ENCODE peak calls at places on chromosomes 2 and 18, in seven cellular contexts. Z, B, X, U, P, N and G are unnamed samples. For H3K36me3, the result is how much of the 10 kb centered on the place peaks cover.

GRCh38 chr2:11068856-11069526 is 86.3 kb upstream of the SLC66A3 start:
- DNase-seq in Z (no peak), B (no peak), X (no peak), U (no peak), P (no peak), N (no peak), G (no peak)

GRCh38 chr2:232382331-232383225 is 4.0 kb downstream of the ALPP start:
- DNase-seq in Z (peak), B (no peak), X (no peak), U (no peak), P (no peak), N (no peak), G (no peak)

GRCh38 chr2:232898592-232899541 is 28.8 kb downstream of the SNORC start:
- DNase-seq in Z (no peak), B (no peak), X (peak), U (peak), P (no peak), N (peak), G (no peak)

GRCh38 chr2:138395565-138396306 is 105.8 kb upstream of the SPOPL start:
- DNase-seq in Z (no peak), B (no peak), X (no peak), U (peak), P (peak), N (no peak), G (no peak)

GRCh38 chr2:27705851-27706622 is 42.3 kb downstream of the SLC4A1AP start:
- DNase-seq in Z (no peak), B (peak), X (peak), U (peak), P (peak), N (no peak), G (peak)

GRCh38 chr18:34114996-34115395 is 109.7 kb downstream of the NOL4 start:
- DNase-seq in Z (no peak), B (no peak), X (no peak), U (peak), P (no peak), N (no peak), G (no peak)

GRCh38 chr18:58230438-58231179 is 186.6 kb downstream of the NEDD4L start:
- DNase-seq in Z (no peak), B (no peak), X (peak), U (peak), P (no peak), N (no peak), G (peak)

GRCh38 chr2:201448701-201449100 is 2.6 kb downstream of the TRAK2 start:
- DNase-seq in Z (no peak), B (no peak), X (no peak), U (no peak), P (no peak), N (no peak), G (peak)

GRCh38 chr2:23700627-23701026 is 226.3 kb downstream of the ATAD2B start:
- DNase-seq in Z (no peak), B (no peak), X (no peak), U (no peak), P (no peak), N (no peak), G (no peak)

GRCh38 chr2:218711550-218711929 is 905 bp downstream of the TTLL4 start:
- DNase-seq in Z (no peak), B (no peak), X (no peak), U (peak), P (no peak), N (no peak), G (peak)

GRCh38 chr2:24658531-24659202 is 134.5 kb downstream of the PTRHD1 start:
- DNase-seq in Z (no peak), B (no peak), X (no peak), U (no peak), P (peak), N (peak), G (no peak)

GRCh38 chr2:224946911-224947310 is 95.4 kb downstream of the DOCK10 start:
- DNase-seq in Z (no peak), B (no peak), X (no peak), U (peak), P (no peak), N (no peak), G (peak)

GRCh38 chr2:121253674-121254240 is 31.2 kb downstream of the TFCP2L1 start:
- DNase-seq in Z (no peak), B (peak), X (peak), U (no peak), P (no peak), N (no peak), G (no peak)

DNA sequence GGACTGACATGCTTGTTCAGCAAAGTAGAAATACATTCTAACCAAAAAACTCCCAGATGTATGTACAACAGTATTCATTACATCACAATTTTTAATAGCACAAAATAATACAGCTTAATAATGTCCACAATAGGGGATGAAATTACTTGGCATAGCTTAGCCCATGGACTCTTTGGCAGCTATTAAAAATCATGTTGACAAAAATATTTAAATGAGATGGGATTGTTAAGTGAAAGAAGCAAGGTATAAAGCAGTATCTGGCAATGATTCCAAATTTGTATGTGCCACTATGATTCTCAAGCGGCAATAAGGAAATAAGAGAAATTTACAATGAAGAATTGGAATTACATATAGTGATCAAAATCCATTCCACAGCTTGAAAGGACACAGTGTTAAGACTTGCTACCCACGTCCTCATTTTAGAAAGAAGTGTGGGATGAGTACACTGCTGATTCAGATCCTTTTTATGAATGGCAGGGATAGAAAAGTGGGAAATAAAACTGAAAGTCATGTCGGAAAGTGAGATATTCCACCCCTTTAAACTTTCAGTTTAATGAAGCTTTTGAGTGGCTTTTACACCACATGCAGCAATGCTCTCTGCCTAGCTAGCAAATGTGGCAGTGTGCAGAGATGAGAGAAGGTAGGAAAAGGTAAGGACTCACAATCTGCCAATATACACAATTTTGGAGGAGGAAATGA is 2.4 kb downstream of the GAREM1 start:
- DNase-seq in Z (no peak), B (no peak), X (no peak), U (no peak), P (no peak), N (no peak), G (peak)
- H3K4me3 ChIP-seq in Z (peak), B (no peak), X (no peak), U (peak), P (peak), N (peak), G (no peak)

GRCh38 chr18:36114251-36114650 is 14.9 kb downstream of the SLC39A6 start:
- DNase-seq in Z (no peak), B (no peak), X (no peak), U (no peak), P (no peak), N (no peak), G (no peak)
- H3K36me3 ChIP-seq in Z (half or more), B (half or more), X (under half), U (half or more), P (half or more), N (under half), G (under half)

DNA sequence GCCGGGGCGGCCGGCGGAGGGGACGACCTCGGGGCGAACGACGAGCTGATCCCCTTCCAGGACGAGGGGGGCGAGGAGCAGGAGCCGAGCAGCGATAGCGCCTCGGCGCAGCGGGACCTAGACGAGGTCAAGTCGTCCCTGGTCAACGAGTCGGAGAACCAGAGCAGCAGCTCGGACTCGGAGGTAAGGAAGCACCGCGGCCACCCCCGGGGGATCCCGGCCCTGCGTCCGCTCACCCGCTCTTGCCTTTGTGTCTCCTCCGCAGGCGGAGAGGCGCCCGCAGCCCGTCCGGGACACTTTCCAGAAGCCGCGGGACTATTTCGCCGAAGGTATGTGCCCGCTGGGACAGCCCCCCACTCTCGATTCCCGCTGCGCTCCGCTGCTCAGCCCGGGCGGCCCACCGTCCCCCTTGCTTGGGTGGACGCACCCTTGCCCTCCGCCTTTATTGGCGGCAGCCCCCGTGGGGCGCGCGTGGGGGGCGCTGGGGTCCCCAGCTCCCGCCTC is 611 bp downstream of the TCF7L1 start:
- DNase-seq in Z (peak), B (no peak), X (peak), U (peak), P (peak), N (peak), G (no peak)
- H3K27ac ChIP-seq in Z (peak), B (peak), X (peak), U (no peak), P (peak), N (peak), G (no peak)

GRCh38 chr2:118186858-118187254 is 98.6 kb downstream of the INSIG2 start:
- DNase-seq in Z (no peak), B (no peak), X (no peak), U (no peak), P (no peak), N (no peak), G (no peak)
- H3K4me3 ChIP-seq in Z (peak), B (peak), X (no peak), U (peak), P (peak), N (peak), G (no peak)

GRCh38 chr2:118103963-118104942 is 16.0 kb downstream of the INSIG2 start:
- DNase-seq in Z (no peak), B (no peak), X (no peak), U (no peak), P (no peak), N (no peak), G (no peak)
- H3K36me3 ChIP-seq in Z (half or more), B (under half), X (under half), U (half or more), P (half or more), N (under half), G (under half)

GRCh38 chr2:196638765-196639164 is 750 bp upstream of the CCDC150 start:
- DNase-seq in Z (no peak), B (no peak), X (no peak), U (no peak), P (no peak), N (no peak), G (no peak)

GRCh38 chr2:196639180-196640030 is at the start of gene CCDC150:
- DNase-seq in Z (peak), B (peak), X (peak), U (peak), P (peak), N (peak), G (peak)

GRCh38 chr2:196635156-196635555 is 4.4 kb upstream of the CCDC150 start:
- DNase-seq in Z (no peak), B (no peak), X (no peak), U (no peak), P (no peak), N (no peak), G (no peak)

GRCh38 chr2:196640031-196640548 is 575 bp downstream of the CCDC150 start:
- DNase-seq in Z (no peak), B (no peak), X (no peak), U (no peak), P (no peak), N (peak), G (no peak)
- H3K27ac ChIP-seq in Z (no peak), B (no peak), X (no peak), U (no peak), P (peak), N (peak), G (no peak)

GRCh38 chr18:54607213-54607934 is 16.3 kb downstream of the DYNAP start:
- DNase-seq in Z (no peak), B (no peak), X (peak), U (peak), P (no peak), N (peak), G (peak)
- H3K4me3 ChIP-seq in Z (peak), B (no peak), X (no peak), U (no peak), P (peak), N (no peak), G (peak)

DNA sequence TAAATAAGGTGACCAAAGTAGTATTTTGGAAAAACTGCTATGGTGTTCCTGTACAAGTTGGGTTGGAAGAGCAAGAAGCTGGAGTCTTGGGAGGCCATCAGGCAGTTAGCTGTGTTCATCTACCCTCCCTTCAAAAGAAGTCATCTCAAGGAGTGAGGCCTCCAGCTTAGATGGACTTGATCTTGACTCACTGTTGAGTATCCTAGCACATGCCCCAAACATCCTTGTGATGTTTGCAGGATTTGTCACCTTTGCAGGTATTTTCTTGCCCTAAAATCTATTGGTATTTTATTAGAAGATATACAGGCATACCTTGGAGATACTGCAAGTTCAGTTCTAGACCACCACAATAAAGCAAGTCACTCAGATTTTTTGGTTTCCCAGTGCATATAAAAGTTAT is 30.2 kb downstream of the RNMT start:
- DNase-seq in Z (no peak), B (no peak), X (no peak), U (no peak), P (no peak), N (no peak), G (no peak)
- H3K36me3 ChIP-seq in Z (half or more), B (half or more), X (under half), U (half or more), P (half or more), N (half or more), G (under half)